ENCODE peak calls at places on chromosomes 16 and 17, in seven cellular contexts. X, G, Z, Y, H, V and F are unnamed samples. For H3K9me2, the result is how much of the 10 kb centered on the place peaks cover.

GRCh38 chr16:87765473-87765775 is 362 bp downstream of the KLHDC4 start:
- DNase-seq in X (peak), G (peak), Y (peak), Z (peak), H (no peak), V (no peak), F (no peak)

GRCh38 chr17:67148352-67148751 is 96.6 kb downstream of the HELZ start:
- DNase-seq in H (no peak), Y (no peak), G (no peak), X (no peak), Z (no peak), V (no peak), F (no peak)

GRCh38 chr16:74902161-74902560 is 82.8 kb downstream of the WDR59 start:
- DNase-seq in Z (no peak), H (no peak), X (no peak), G (no peak), Y (no peak), V (no peak), F (no peak)

GRCh38 chr17:44941712-44942331 is 5.8 kb downstream of the KIF18B start:
- DNase-seq in H (no peak), Z (no peak), V (no peak), G (no peak), X (no peak), Y (peak), F (no peak)

GRCh38 chr16:85757341-85757822 is 6.5 kb upstream of the C16orf74 start:
- DNase-seq in G (peak), Y (no peak), X (peak), Z (no peak), H (no peak), V (no peak), F (peak)

GRCh38 chr16:74608381-74608780 is 1.5 kb upstream of the GLG1 start:
- DNase-seq in Y (no peak), V (no peak), H (no peak), G (no peak), X (no peak), Z (no peak), F (no peak)

GRCh38 chr16:49890876-49891275 is 35.0 kb upstream of the ZNF423 start:
- DNase-seq in Z (peak), G (peak), H (no peak), V (peak), X (peak), Y (no peak), F (no peak)

GRCh38 chr16:50699345-50700159 is 6.1 kb downstream of the NOD2 start:
- DNase-seq in G (peak), Y (no peak), H (no peak), V (no peak), X (no peak), Z (no peak), F (peak)

GRCh38 chr16:14125030-14125681 is 54.0 kb downstream of the MRTFB start:
- DNase-seq in G (no peak), X (no peak), Z (peak), H (no peak), V (no peak), Y (no peak), F (no peak)

GRCh38 chr17:82668631-82669099 is 20.4 kb upstream of the WDR45B start:
- DNase-seq in Y (peak), X (peak), Z (peak), G (peak), V (peak), H (no peak), F (peak)

GRCh38 chr17:13600475-13601316 is 1.0 kb downstream of the HS3ST3A1 start:
- DNase-seq in V (peak), Z (peak), X (no peak), Y (peak), G (peak), H (no peak), F (no peak)

GRCh38 chr17:80365983-80366382 is 49.0 kb upstream of the ENDOV start:
- DNase-seq in G (no peak), H (no peak), V (no peak), X (no peak), Y (no peak), Z (no peak), F (no peak)

GRCh38 chr16:84985079-84986065 is 26.0 kb downstream of the ZDHHC7 start:
- DNase-seq in G (peak), H (no peak), Z (no peak), V (no peak), Y (no peak), X (no peak), F (peak)

GRCh38 chr17:82863941-82864720 is 24.3 kb upstream of the ZNF750 start:
- DNase-seq in G (peak), V (peak), Y (peak), H (peak), X (peak), Z (no peak), F (peak)

GRCh38 chr17:59722623-59723022 is 15.2 kb downstream of the VMP1 start:
- DNase-seq in Z (no peak), G (no peak), Y (no peak), V (no peak), X (no peak), H (no peak), F (no peak)

GRCh38 chr16:53518550-53519416 is 15.8 kb upstream of the AKTIP start:
- DNase-seq in Y (no peak), H (peak), Z (no peak), X (peak), V (no peak), G (peak), F (no peak)

GRCh38 chr16:11635127-11635652 is 33.1 kb upstream of the SNN start:
- DNase-seq in Y (no peak), Z (no peak), V (no peak), X (no peak), G (no peak), H (no peak), F (no peak)

GRCh38 chr17:75003957-75004355 is 8.5 kb upstream of the MRPL58 start:
- DNase-seq in X (no peak), G (no peak), H (no peak), Y (peak), V (no peak), Z (no peak), F (no peak)

GRCh38 chr16:80198265-80198994 is 342.4 kb upstream of the DYNLRB2 start:
- DNase-seq in X (no peak), Z (no peak), G (peak), Y (no peak), V (no peak), H (no peak), F (peak)

GRCh38 chr17:3655766-3656165 is 12.6 kb downstream of the TAX1BP3 start:
- DNase-seq in Z (no peak), Y (no peak), H (peak), X (no peak), G (no peak), V (no peak), F (no peak)

GRCh38 chr16:23145608-23146007 is 3.6 kb downstream of the USP31 start:
- DNase-seq in V (no peak), Z (peak), G (peak), Y (no peak), H (no peak), X (no peak), F (peak)

GRCh38 chr17:81494984-81495383 is 17.6 kb downstream of the ACTG1 start:
- DNase-seq in V (no peak), Y (peak), X (peak), Z (no peak), H (no peak), G (peak), F (peak)

GRCh38 chr16:72094266-72094610 is 591 bp downstream of the DHX38 start:
- DNase-seq in Y (no peak), G (peak), X (peak), Z (peak), V (peak), H (peak), F (peak)

GRCh38 chr17:80908776-80909175 is 82.9 kb upstream of the CHMP6 start:
- DNase-seq in Z (no peak), G (no peak), Y (no peak), X (no peak), H (no peak), V (no peak), F (no peak)

GRCh38 chr17:5526821-5527598 is 40.6 kb downstream of the MIS12 start:
- DNase-seq in G (peak), Z (no peak), Y (peak), X (no peak), V (peak), H (peak), F (peak)

DNA sequence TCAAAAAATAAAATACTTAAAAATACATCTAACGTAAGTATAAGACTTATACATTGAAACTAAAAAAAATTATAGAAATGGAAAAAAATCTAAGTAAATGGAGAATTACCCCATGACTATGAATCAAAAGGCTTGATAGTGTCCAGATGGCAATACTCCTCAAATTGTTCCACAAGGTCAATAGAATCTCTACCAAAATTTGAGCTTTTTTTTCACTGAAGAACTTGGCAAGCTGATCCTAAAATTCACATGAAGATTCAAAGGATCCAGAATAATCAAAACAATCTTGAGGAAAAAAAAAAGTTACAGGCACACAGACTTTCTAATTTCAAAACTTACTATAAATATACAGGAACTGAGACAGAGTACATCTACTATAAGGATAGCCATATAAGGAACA is 448.4 kb upstream of the CDH11 start:
- DNase-seq in Y (no peak), Z (no peak), X (no peak), H (no peak), V (no peak), G (no peak), F (no peak)
- H3K9me2 ChIP-seq in Y (under half), Z (under half), X (under half), H (under half), V (under half), G (under half), F (under half)

GRCh38 chr16:58032710-58033293 is 7.2 kb downstream of the MMP15 start:
- DNase-seq in V (peak), G (no peak), X (no peak), H (no peak), Y (peak), Z (no peak), F (no peak)
- TF ChIP-seq EZH2phosphoT487 in V (no peak), G (no peak), X (no peak), H (no peak), Y (no peak), Z (no peak), F (no peak)

GRCh38 chr16:2024026-2024425 is 2.7 kb upstream of the NHERF2 start:
- DNase-seq in X (no peak), G (no peak), Y (no peak), H (no peak), Z (no peak), V (no peak), F (no peak)
- H3K4me2 ChIP-seq in X (no peak), G (no peak), Y (peak), H (no peak), Z (peak), V (peak), F (no peak)

DNA sequence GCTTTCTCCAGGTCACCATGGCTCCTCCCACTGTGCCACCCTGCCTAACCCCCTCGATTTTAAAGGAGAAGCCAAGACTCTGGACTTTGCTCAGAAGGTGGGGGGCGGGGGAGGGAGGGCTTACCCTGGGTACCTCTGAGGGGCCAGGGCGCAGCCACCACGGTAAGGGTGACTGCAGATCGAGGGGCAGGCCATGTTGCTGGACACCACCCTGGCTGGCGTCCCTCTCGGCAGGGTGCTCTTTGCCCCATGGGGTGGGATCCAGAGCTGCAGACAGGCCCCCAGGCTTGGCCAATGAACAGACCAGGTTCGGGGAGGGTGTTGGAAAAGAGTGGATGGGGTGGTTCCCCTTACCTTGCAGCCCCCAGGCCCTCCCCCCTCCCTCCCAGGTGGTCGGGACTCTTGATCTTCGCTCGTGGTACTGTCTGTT is 392 bp upstream of the GRB7 start:
- DNase-seq in V (peak), X (no peak), Y (peak), G (no peak), H (no peak), Z (no peak), F (no peak)
- H3K9me2 ChIP-seq in V (under half), X (under half), Y (under half), G (under half), H (under half), Z (under half), F (under half)